ENCODE peak calls at places on chromosome 17, in eight cellular contexts. F is KBM-7; X is heart right ventricle; K is stimulated activated CD8-positive, alpha-beta memory T cell treated with anti-CD3 and anti-CD28 coated beads, Interleukin-12 subunit alpha, Interleukin-12 subunit beta, amount 100 ng/mL, for 4 hours; T is LoVo; U is fibroblast of the conjunctiva; V is stimulated activated naive CD4-positive, alpha-beta T cell; M is GM04504. N is an unnamed sample.

GRCh38 chr17:60039096-60039495 is 39.6 kb downstream of the HEATR6 start:
- DNase-seq in F (no peak), X (no peak), K (no peak), T (no peak), U (no peak), V (no peak), M (no peak), N (no peak)

GRCh38 chr17:9273334-9274118 is 252.2 kb downstream of the NTN1 start:
- DNase-seq in F (no peak), X (no peak), K (no peak), T (no peak), U (no peak), V (no peak), M (no peak), N (no peak)

GRCh38 chr17:14474591-14474990 is 173.7 kb downstream of the HS3ST3B1 start:
- DNase-seq in F (no peak), X (no peak), K (no peak), T (no peak), U (no peak), V (no peak), M (no peak), N (no peak)

GRCh38 chr17:42675984-42676423 is 790 bp downstream of the PLEKHH3 start:
- DNase-seq in F (peak; percentile 43), X (peak; percentile 74), K (no peak), T (peak; percentile 50), U (no peak), V (no peak), M (no peak), N (no peak)

GRCh38 chr17:5714993-5715392 is 130.7 kb upstream of the NLRP1 start:
- DNase-seq in F (no peak), X (no peak), K (no peak), T (no peak), U (no peak), V (no peak), M (no peak), N (no peak)

GRCh38 chr17:29062215-29062614 is 19.3 kb downstream of the PIPOX start:
- DNase-seq in F (no peak), X (no peak), K (no peak), T (no peak), U (no peak), V (no peak), M (no peak), N (no peak)

GRCh38 chr17:80773243-80773991 is 218.2 kb upstream of the CHMP6 start:
- DNase-seq in F (peak; percentile 42), X (peak; percentile 63), K (no peak), T (no peak), U (no peak), V (no peak), M (no peak), N (peak; percentile 88)

GRCh38 chr17:46811978-46812583 is 6.4 kb downstream of the WNT3 start:
- DNase-seq in F (no peak), X (no peak), K (no peak), T (no peak), U (no peak), V (no peak), M (peak; percentile 52), N (no peak)

GRCh38 chr17:62859146-62859545 is 51.0 kb upstream of the MARCHF10 start:
- DNase-seq in F (no peak), X (no peak), K (no peak), T (no peak), U (peak; percentile 27), V (no peak), M (no peak), N (no peak)

GRCh38 chr17:364308-364707 is 11.7 kb upstream of the RPH3AL start:
- DNase-seq in F (no peak), X (no peak), K (no peak), T (no peak), U (no peak), V (no peak), M (no peak), N (no peak)

GRCh38 chr17:47663997-47664941 is 14.6 kb downstream of the KPNB1 start:
- DNase-seq in F (peak; percentile 78), X (no peak), K (peak; percentile 24), T (peak; percentile 49), U (peak; percentile 47), V (peak; percentile 33), M (no peak), N (peak; percentile 71)

GRCh38 chr17:65101371-65101770 is 35.8 kb upstream of the RGS9 start:
- DNase-seq in F (no peak), X (no peak), K (no peak), T (no peak), U (no peak), V (no peak), M (no peak), N (no peak)

GRCh38 chr17:869567-870530 is 87.7 kb downstream of the MRM3 start:
- DNase-seq in F (no peak), X (peak; percentile 47), K (no peak), T (no peak), U (no peak), V (no peak), M (peak; percentile 83), N (no peak)

GRCh38 chr17:5329784-5330557 is 47.9 kb downstream of the RABEP1 start:
- DNase-seq in F (no peak), X (no peak), K (no peak), T (no peak), U (no peak), V (no peak), M (no peak), N (no peak)

GRCh38 chr17:58318065-58318481 is 10.5 kb downstream of the TSPOAP1 start:
- DNase-seq in F (no peak), X (no peak), K (no peak), T (no peak), U (no peak), V (no peak), M (no peak), N (no peak)

GRCh38 chr17:74744714-74745547 is 3.5 kb upstream of the NHERF1 start:
- DNase-seq in F (peak; percentile 81), X (peak; percentile 87), K (peak; percentile 64), T (peak; percentile 68), U (no peak), V (peak; percentile 58), M (peak; percentile 44), N (peak; percentile 79)

GRCh38 chr17:2776589-2777241 is 19.5 kb upstream of the RAP1GAP2 start:
- DNase-seq in F (no peak), X (no peak), K (no peak), T (no peak), U (no peak), V (no peak), M (no peak), N (no peak)

GRCh38 chr17:4833941-4834501 is 881 bp downstream of the MINK1 start:
- DNase-seq in F (peak; percentile 28), X (no peak), K (no peak), T (no peak), U (no peak), V (no peak), M (peak; percentile 9), N (no peak)

GRCh38 chr17:16187642-16188041 is 27.7 kb downstream of the NCOR1 start:
- DNase-seq in F (no peak), X (no peak), K (no peak), T (no peak), U (no peak), V (no peak), M (no peak), N (no peak)

GRCh38 chr17:39927928-39928867 is 666 bp downstream of the LRRC3C start:
- DNase-seq in F (peak; percentile 24), X (peak; percentile 56), K (no peak), T (peak; percentile 24), U (no peak), V (no peak), M (no peak), N (peak; percentile 30)

GRCh38 chr17:1643999-1644492 is 1.5 kb downstream of the SCARF1 start:
- DNase-seq in F (no peak), X (no peak), K (no peak), T (no peak), U (no peak), V (no peak), M (no peak), N (no peak)

GRCh38 chr17:48144976-48145798 is 37.6 kb downstream of the SNX11 start:
- DNase-seq in F (no peak), X (no peak), K (no peak), T (no peak), U (no peak), V (no peak), M (no peak), N (no peak)

GRCh38 chr17:47188266-47188665 is 829 bp downstream of the CDC27 start:
- DNase-seq in F (no peak), X (no peak), K (no peak), T (no peak), U (peak; percentile 18), V (no peak), M (peak; percentile 15), N (peak; percentile 10)

GRCh38 chr17:49565948-49566491 is 9.7 kb upstream of the NXPH3 start:
- DNase-seq in F (peak; percentile 42), X (peak; percentile 64), K (no peak), T (no peak), U (peak; percentile 22), V (no peak), M (no peak), N (peak; percentile 85)

GRCh38 chr17:41794603-41794975 is 8.1 kb upstream of the JUP start:
- DNase-seq in F (no peak), X (no peak), K (no peak), T (no peak), U (no peak), V (no peak), M (no peak), N (no peak)